ENCODE peak calls at places on chromosome 19, in six cellular contexts. D, M, H, L, E and W are unnamed samples.

GRCh38 chr19:952680-953500 is 27.1 kb downstream of the ARID3A start:
- DNase-seq in E (no peak), H (no peak), D (no peak), L (peak), M (peak), W (no peak)

GRCh38 chr19:13699786-13700185 is 64.5 kb upstream of the MRI1 start:
- DNase-seq in E (no peak), L (no peak), D (no peak), M (no peak), H (no peak), W (no peak)

GRCh38 chr19:35641515-35642151 is at the start of gene ETV2:
- DNase-seq in H (no peak), M (peak), E (no peak), L (no peak), D (no peak), W (peak)

GRCh38 chr19:10193666-10194499 is 870 bp downstream of the DNMT1 start:
- DNase-seq in L (peak), E (no peak), M (peak), D (no peak), H (no peak), W (peak)

GRCh38 chr19:2050349-2050990 is 574 bp downstream of the MKNK2 start:
- DNase-seq in D (no peak), M (no peak), E (no peak), L (no peak), H (no peak), W (no peak)

GRCh38 chr19:35225951-35226350 is 2.6 kb downstream of the FAM187B start:
- DNase-seq in E (no peak), D (no peak), L (no peak), H (no peak), M (no peak), W (no peak)

GRCh38 chr19:12838182-12838890 is at the start of gene MAST1:
- DNase-seq in L (no peak), M (peak), D (no peak), H (no peak), E (no peak), W (peak)

GRCh38 chr19:39046037-39046821 is 13.9 kb upstream of the FBXO27 start:
- DNase-seq in E (no peak), M (peak), D (peak), H (no peak), L (peak), W (no peak)

GRCh38 chr19:44596428-44597130 is 16.8 kb upstream of the IGSF23 start:
- DNase-seq in E (no peak), H (no peak), D (no peak), M (no peak), L (peak), W (no peak)

DNA sequence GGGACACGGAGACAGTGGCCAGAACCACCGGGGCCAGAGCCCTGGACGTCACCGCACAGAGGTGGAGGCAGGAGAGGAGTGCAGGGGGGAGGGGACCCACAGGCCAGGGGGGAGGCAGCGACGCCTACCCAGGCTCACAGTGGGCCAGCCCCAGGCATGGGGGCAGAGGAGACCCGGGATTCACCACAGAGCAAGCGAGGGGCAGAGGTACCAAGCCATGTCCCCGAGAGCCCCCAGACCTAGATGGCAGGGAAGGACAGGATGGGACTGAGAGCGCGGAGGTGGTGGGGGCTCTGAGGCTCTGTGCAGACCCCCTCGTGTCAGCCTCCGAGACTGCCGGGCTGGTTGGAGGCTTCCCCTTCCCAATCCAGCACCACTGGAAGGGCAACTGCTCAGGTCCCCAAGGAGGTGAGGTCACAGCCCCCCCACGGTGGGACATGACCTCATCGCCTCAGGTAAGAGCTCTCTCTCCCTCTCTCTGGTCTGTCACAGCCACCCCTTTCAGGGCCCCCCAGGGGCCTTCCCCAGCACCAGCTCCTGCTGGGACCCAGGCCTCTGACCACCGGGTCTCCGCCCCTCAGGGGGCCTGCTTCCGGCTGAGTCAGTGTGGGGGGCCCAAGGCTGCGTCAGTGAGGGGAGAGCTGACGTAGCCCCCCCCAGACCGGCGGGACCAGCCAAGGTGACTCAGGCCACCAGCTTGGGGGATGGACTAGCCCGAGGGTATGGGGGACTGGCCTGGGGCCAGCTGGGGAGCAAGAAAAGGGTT is 2.2 kb upstream of the IL11 start:
- DNase-seq in M (no peak), D (no peak), L (peak), E (no peak), H (no peak), W (no peak)
- TF ChIP-seq ATF3 in M (no peak), D (no peak), L (no peak), E (no peak), H (no peak), W (no peak)

DNA sequence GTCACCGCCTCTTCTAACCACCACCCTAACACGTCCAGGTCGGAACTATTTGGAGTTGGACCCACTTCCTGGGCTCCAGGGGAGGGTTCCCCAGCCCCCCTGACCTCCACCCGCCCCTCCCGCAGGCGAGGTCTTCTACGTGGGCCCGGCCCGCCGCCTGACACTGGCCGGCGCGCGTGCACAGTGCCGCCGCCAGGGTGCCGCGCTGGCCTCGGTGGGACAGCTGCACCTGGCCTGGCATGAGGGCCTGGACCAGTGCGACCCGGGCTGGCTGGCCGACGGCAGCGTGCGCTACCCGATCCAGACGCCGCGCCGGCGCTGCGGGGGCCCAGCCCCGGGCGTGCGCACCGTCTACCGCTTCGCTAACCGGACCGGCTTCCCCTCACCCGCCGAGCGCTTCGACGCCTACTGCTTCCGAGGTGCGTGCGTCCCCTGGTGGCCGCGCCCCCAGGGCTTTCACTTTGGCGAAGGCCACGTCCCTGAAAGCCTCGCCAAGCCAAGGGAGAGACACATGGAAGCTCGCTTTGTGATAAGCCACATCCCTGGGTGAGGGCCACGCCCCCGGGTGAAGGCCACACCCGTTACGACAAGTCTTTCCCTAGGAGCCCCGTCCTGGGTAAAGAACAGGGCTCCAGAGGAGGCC is 13.2 kb downstream of the NCAN start:
- DNase-seq in E (no peak), M (peak), D (peak), H (peak), L (peak), W (peak)
- TF ChIP-seq ATF3 in E (no peak), M (peak), D (no peak), H (no peak), L (no peak), W (no peak)

GRCh38 chr19:18168673-18169381 is 4.8 kb upstream of the IFI30 start:
- DNase-seq in E (no peak), M (no peak), D (no peak), H (no peak), L (no peak), W (no peak)

GRCh38 chr19:18170714-18171255 is 2.8 kb upstream of the IFI30 start:
- DNase-seq in M (no peak), L (no peak), H (no peak), E (peak), D (no peak), W (no peak)

GRCh38 chr19:18167011-18167410 is 6.6 kb upstream of the IFI30 start:
- DNase-seq in L (no peak), H (no peak), M (no peak), E (no peak), D (no peak), W (no peak)

GRCh38 chr19:18165794-18166544 is 7.6 kb upstream of the IFI30 start:
- DNase-seq in L (no peak), E (no peak), H (no peak), M (no peak), D (no peak), W (no peak)

GRCh38 chr19:18167975-18168645 is 5.5 kb upstream of the IFI30 start:
- DNase-seq in M (peak), E (no peak), L (no peak), H (no peak), D (no peak), W (peak)
- TF ChIP-seq ATF3 in M (no peak), E (no peak), L (no peak), H (no peak), D (no peak), W (no peak)

GRCh38 chr19:54137913-54138776 is 583 bp downstream of the CNOT3 start:
- DNase-seq in H (no peak), E (no peak), D (no peak), L (no peak), M (peak), W (no peak)
- TF ChIP-seq ATF3 in H (no peak), E (no peak), D (no peak), L (no peak), M (no peak), W (no peak)

GRCh38 chr19:7119582-7119981 is 50.1 kb downstream of the ZNF557 start:
- DNase-seq in E (no peak), L (no peak), H (no peak), M (no peak), D (no peak), W (no peak)

GRCh38 chr19:7117248-7117647 is 47.7 kb downstream of the ZNF557 start:
- DNase-seq in M (no peak), H (no peak), L (no peak), E (no peak), D (no peak), W (no peak)

GRCh38 chr19:7112675-7113074 is 43.2 kb downstream of the ZNF557 start:
- DNase-seq in D (no peak), H (no peak), L (no peak), M (no peak), E (no peak), W (no peak)

GRCh38 chr19:7113233-7113632 is 43.7 kb downstream of the ZNF557 start:
- DNase-seq in L (no peak), D (no peak), M (no peak), E (no peak), H (no peak), W (no peak)

DNA sequence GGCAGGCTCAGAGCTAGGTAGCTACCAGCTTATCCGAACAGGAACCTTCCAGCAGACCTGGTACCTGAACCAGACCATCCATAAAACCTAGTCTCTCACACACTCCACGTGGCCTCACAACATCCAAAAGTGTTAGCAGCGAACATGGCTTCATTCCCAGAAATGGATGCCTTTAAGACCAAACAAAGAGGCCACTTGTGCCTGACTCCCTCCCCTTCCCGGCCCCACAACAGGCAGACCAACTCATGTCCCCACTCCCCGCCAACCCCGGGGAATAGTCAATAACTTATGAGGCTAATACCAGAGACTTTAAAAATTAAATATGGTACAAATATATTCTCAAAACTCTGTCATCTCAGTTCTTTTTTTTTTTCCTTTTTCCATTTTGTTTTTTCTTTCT is 46.2 kb downstream of the ZNF557 start:
- DNase-seq in D (no peak), E (no peak), L (no peak), M (no peak), H (no peak), W (no peak)
- TF ChIP-seq ATF3 in D (no peak), E (no peak), L (no peak), M (no peak), H (no peak), W (no peak)

GRCh38 chr19:41322451-41322850 is 12.5 kb downstream of the CCDC97 start:
- DNase-seq in L (no peak), D (no peak), M (no peak), H (no peak), E (no peak), W (no peak)

GRCh38 chr19:41321600-41322270 is 11.8 kb downstream of the CCDC97 start:
- DNase-seq in E (no peak), M (peak), D (no peak), L (peak), H (peak), W (peak)

GRCh38 chr19:41323430-41324125 is 13.6 kb downstream of the CCDC97 start:
- DNase-seq in L (peak), H (no peak), D (no peak), M (peak), E (no peak), W (no peak)

GRCh38 chr19:41324231-41324702 is 14.3 kb downstream of the CCDC97 start:
- DNase-seq in D (no peak), E (no peak), L (no peak), H (no peak), M (peak), W (no peak)

DNA sequence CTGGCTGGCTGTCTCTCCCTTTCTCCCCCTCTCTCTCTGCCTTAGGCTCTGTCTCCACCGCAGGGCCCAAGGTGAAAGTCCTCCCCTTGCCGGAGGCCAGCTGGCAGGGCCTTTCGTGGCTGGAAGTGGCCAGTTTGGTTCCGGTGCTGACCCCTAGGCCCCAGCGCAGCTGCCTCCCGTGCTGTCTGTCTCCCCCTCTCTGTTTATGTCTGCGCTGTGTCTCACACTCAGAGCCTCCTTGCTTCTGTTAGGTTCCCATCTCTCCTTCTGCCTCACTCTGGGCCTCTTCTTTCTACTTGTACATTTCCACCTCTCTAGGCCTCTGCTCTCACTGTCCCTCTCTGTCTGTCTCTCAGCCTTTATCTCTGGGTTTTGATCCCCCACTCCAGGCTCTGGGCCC is 13.1 kb downstream of the CCDC97 start:
- DNase-seq in M (no peak), E (no peak), H (no peak), L (no peak), D (no peak), W (no peak)
- TF ChIP-seq ATF3 in M (no peak), E (no peak), H (no peak), L (peak), D (no peak), W (no peak)